ENCODE peak calls at places on chromosomes 3 and 15, in four cellular contexts. One of them, this sample, is unnamed.

GRCh38 chr3:167895178-167895577 is 159.7 kb downstream of the SERPINI1 start:
- DNase-seq in non-pigmented ciliary epithelial cell: no peak
- DNase-seq in kidney epithelial cell: no peak
- DNase-seq in ecto neural progenitor cell: no peak
- DNase-seq in this sample: no peak

GRCh38 chr15:69940441-69940785 is 157.3 kb downstream of the TLE3 start:
- DNase-seq in kidney epithelial cell: no peak
- DNase-seq in ecto neural progenitor cell: no peak
- DNase-seq in non-pigmented ciliary epithelial cell: no peak
- DNase-seq in this sample: no peak

GRCh38 chr3:120798346-120798745 is 55.8 kb downstream of the GTF2E1 start:
- DNase-seq in non-pigmented ciliary epithelial cell: no peak
- DNase-seq in kidney epithelial cell: no peak
- DNase-seq in ecto neural progenitor cell: no peak
- DNase-seq in this sample: no peak

GRCh38 chr15:89125038-89125826 is 37.0 kb downstream of the ABHD2 start:
- DNase-seq in non-pigmented ciliary epithelial cell: no peak
- DNase-seq in kidney epithelial cell: no peak
- DNase-seq in ecto neural progenitor cell: no peak
- DNase-seq in this sample: no peak

GRCh38 chr3:194286747-194287146 is 64.4 kb downstream of the CPN2 start:
- DNase-seq in non-pigmented ciliary epithelial cell: no peak
- DNase-seq in kidney epithelial cell: no peak
- DNase-seq in ecto neural progenitor cell: peak; percentile 90
- DNase-seq in this sample: no peak

GRCh38 chr3:121431717-121432517 is 113.9 kb downstream of the POLQ start:
- DNase-seq in non-pigmented ciliary epithelial cell: peak; percentile 35
- DNase-seq in ecto neural progenitor cell: no peak
- DNase-seq in kidney epithelial cell: peak; percentile 52
- DNase-seq in this sample: no peak

GRCh38 chr15:91946075-91946474 is 92.6 kb downstream of the SLCO3A1 start:
- DNase-seq in non-pigmented ciliary epithelial cell: no peak
- DNase-seq in kidney epithelial cell: no peak
- DNase-seq in ecto neural progenitor cell: no peak
- DNase-seq in this sample: no peak

GRCh38 chr3:14520967-14521366 is 19.2 kb downstream of the GRIP2 start:
- DNase-seq in ecto neural progenitor cell: no peak
- DNase-seq in kidney epithelial cell: no peak
- DNase-seq in non-pigmented ciliary epithelial cell: no peak
- DNase-seq in this sample: no peak

GRCh38 chr3:183845608-183846288 is 20.4 kb upstream of the MAP6D1 start:
- DNase-seq in non-pigmented ciliary epithelial cell: no peak
- DNase-seq in kidney epithelial cell: no peak
- DNase-seq in ecto neural progenitor cell: no peak
- DNase-seq in this sample: peak; percentile 39

GRCh38 chr15:34693053-34693744 is 61.6 kb downstream of the GJD2 start:
- DNase-seq in ecto neural progenitor cell: no peak
- DNase-seq in kidney epithelial cell: no peak
- DNase-seq in non-pigmented ciliary epithelial cell: no peak
- DNase-seq in this sample: no peak

GRCh38 chr3:123346726-123347125 is 102.2 kb downstream of the ADCY5 start:
- DNase-seq in non-pigmented ciliary epithelial cell: no peak
- DNase-seq in kidney epithelial cell: no peak
- DNase-seq in ecto neural progenitor cell: no peak
- DNase-seq in this sample: no peak

GRCh38 chr3:72794079-72794478 is 54.2 kb downstream of the SHQ1 start:
- DNase-seq in non-pigmented ciliary epithelial cell: no peak
- DNase-seq in kidney epithelial cell: no peak
- DNase-seq in ecto neural progenitor cell: no peak
- DNase-seq in this sample: no peak

GRCh38 chr3:129119365-129120100 is 2.1 kb downstream of the RAB43 start:
- DNase-seq in non-pigmented ciliary epithelial cell: no peak
- DNase-seq in kidney epithelial cell: no peak
- DNase-seq in ecto neural progenitor cell: no peak
- DNase-seq in this sample: no peak

GRCh38 chr3:67516496-67516895 is 137.9 kb downstream of the SUCLG2 start:
- DNase-seq in kidney epithelial cell: no peak
- DNase-seq in non-pigmented ciliary epithelial cell: no peak
- DNase-seq in ecto neural progenitor cell: no peak
- DNase-seq in this sample: no peak

GRCh38 chr3:104316118-104316517 is 1050.6 kb upstream of the ALCAM start:
- DNase-seq in kidney epithelial cell: no peak
- DNase-seq in non-pigmented ciliary epithelial cell: no peak
- DNase-seq in ecto neural progenitor cell: no peak
- DNase-seq in this sample: no peak

GRCh38 chr15:28984421-28985375 is 98.9 kb downstream of the APBA2 start:
- DNase-seq in non-pigmented ciliary epithelial cell: no peak
- DNase-seq in kidney epithelial cell: no peak
- DNase-seq in ecto neural progenitor cell: peak; percentile 81
- DNase-seq in this sample: no peak

GRCh38 chr3:56802793-56803192 is 1.0 kb upstream of the ARHGEF3 start:
- DNase-seq in non-pigmented ciliary epithelial cell: no peak
- DNase-seq in kidney epithelial cell: no peak
- DNase-seq in ecto neural progenitor cell: no peak
- DNase-seq in this sample: no peak

GRCh38 chr3:41572092-41572491 is 372.8 kb downstream of the CTNNB1 start:
- DNase-seq in ecto neural progenitor cell: no peak
- DNase-seq in non-pigmented ciliary epithelial cell: no peak
- DNase-seq in kidney epithelial cell: no peak
- DNase-seq in this sample: no peak

GRCh38 chr3:1394188-1394587 is 301.4 kb downstream of the CNTN6 start:
- DNase-seq in ecto neural progenitor cell: no peak
- DNase-seq in kidney epithelial cell: no peak
- DNase-seq in non-pigmented ciliary epithelial cell: no peak
- DNase-seq in this sample: no peak

GRCh38 chr3:16807441-16807840 is 77.3 kb upstream of the PLCL2 start:
- DNase-seq in ecto neural progenitor cell: no peak
- DNase-seq in non-pigmented ciliary epithelial cell: peak; percentile 11
- DNase-seq in kidney epithelial cell: no peak
- DNase-seq in this sample: no peak

GRCh38 chr3:114504941-114505632 is 211.3 kb downstream of the TIGIT start:
- DNase-seq in kidney epithelial cell: no peak
- DNase-seq in non-pigmented ciliary epithelial cell: no peak
- DNase-seq in ecto neural progenitor cell: no peak
- DNase-seq in this sample: no peak

GRCh38 chr3:10551821-10552630 is 46.6 kb upstream of the ATP2B2 start:
- DNase-seq in kidney epithelial cell: no peak
- DNase-seq in non-pigmented ciliary epithelial cell: peak; percentile 6
- DNase-seq in ecto neural progenitor cell: peak; percentile 44
- DNase-seq in this sample: peak; percentile 71

GRCh38 chr3:187150599-187150998 is 11.3 kb upstream of the RPL39L start:
- DNase-seq in non-pigmented ciliary epithelial cell: no peak
- DNase-seq in ecto neural progenitor cell: no peak
- DNase-seq in kidney epithelial cell: no peak
- DNase-seq in this sample: no peak

GRCh38 chr15:73753250-73754130 is at the start of gene INSYN1:
- DNase-seq in ecto neural progenitor cell: peak; percentile 67
- DNase-seq in non-pigmented ciliary epithelial cell: no peak
- DNase-seq in kidney epithelial cell: no peak
- DNase-seq in this sample: no peak

GRCh38 chr3:183515968-183516851 is 39.3 kb downstream of the KLHL6 start:
- DNase-seq in kidney epithelial cell: no peak
- DNase-seq in ecto neural progenitor cell: no peak
- DNase-seq in non-pigmented ciliary epithelial cell: no peak
- DNase-seq in this sample: no peak

GRCh38 chr3:94071713-94072284 is 8.9 kb downstream of the NSUN3 start:
- DNase-seq in kidney epithelial cell: no peak
- DNase-seq in non-pigmented ciliary epithelial cell: no peak
- DNase-seq in ecto neural progenitor cell: no peak
- DNase-seq in this sample: no peak

GRCh38 chr3:178392553-178392952 is 143.7 kb upstream of the KCNMB2 start:
- DNase-seq in non-pigmented ciliary epithelial cell: no peak
- DNase-seq in ecto neural progenitor cell: no peak
- DNase-seq in kidney epithelial cell: no peak
- DNase-seq in this sample: no peak

GRCh38 chr3:14346191-14346590 is 56.2 kb upstream of the SLC6A6 start:
- DNase-seq in non-pigmented ciliary epithelial cell: no peak
- DNase-seq in kidney epithelial cell: no peak
- DNase-seq in ecto neural progenitor cell: no peak
- DNase-seq in this sample: no peak

GRCh38 chr3:125011941-125012340 is 43.9 kb downstream of the HEG1 start:
- DNase-seq in ecto neural progenitor cell: no peak
- DNase-seq in kidney epithelial cell: no peak
- DNase-seq in non-pigmented ciliary epithelial cell: no peak
- DNase-seq in this sample: no peak

GRCh38 chr3:127817331-127817821 is 4.9 kb downstream of the MGLL start:
- DNase-seq in ecto neural progenitor cell: no peak
- DNase-seq in non-pigmented ciliary epithelial cell: no peak
- DNase-seq in kidney epithelial cell: peak; percentile 87
- DNase-seq in this sample: peak; percentile 59

GRCh38 chr15:43777293-43777819 is 590 bp upstream of the ELL3 start:
- DNase-seq in kidney epithelial cell: no peak
- DNase-seq in non-pigmented ciliary epithelial cell: no peak
- DNase-seq in ecto neural progenitor cell: peak; percentile 82
- DNase-seq in this sample: no peak

GRCh38 chr15:92277776-92278175 is 115.9 kb upstream of the ST8SIA2 start:
- DNase-seq in kidney epithelial cell: no peak
- DNase-seq in ecto neural progenitor cell: no peak
- DNase-seq in non-pigmented ciliary epithelial cell: no peak
- DNase-seq in this sample: no peak

GRCh38 chr3:133870822-133871221 is 24.9 kb downstream of the RAB6B start:
- DNase-seq in ecto neural progenitor cell: no peak
- DNase-seq in non-pigmented ciliary epithelial cell: no peak
- DNase-seq in kidney epithelial cell: no peak
- DNase-seq in this sample: no peak